ENCODE peak calls at places on chromosomes 11 and 22, in seven cellular contexts. N is effector CD4-positive, alpha-beta T cell; K is bronchial epithelial cell; Y is NCI-H345; L is stimulated activated naive CD4-positive, alpha-beta T cell; A is NCI-H1436; Z is LoVo. T is an unnamed sample.

GRCh38 chr11:5476184-5476819 is 12.2 kb upstream of the OR52D1 start:
- DNase-seq in N (peak), K (peak), Y (peak), L (peak), A (no peak), Z (peak), T (no peak)

GRCh38 chr11:46555269-46556054 is 38.4 kb downstream of the AMBRA1 start:
- DNase-seq in N (no peak), K (no peak), Y (no peak), L (no peak), A (no peak), Z (no peak), T (no peak)

GRCh38 chr11:128158860-128159259 is 428.5 kb downstream of the ETS1 start:
- DNase-seq in N (no peak), K (no peak), Y (no peak), L (no peak), A (no peak), Z (no peak), T (no peak)

GRCh38 chr11:66317322-66317765 is 500 bp upstream of the CD248 start:
- DNase-seq in N (no peak), K (no peak), Y (no peak), L (peak), A (no peak), Z (no peak), T (no peak)

GRCh38 chr11:70159612-70160570 is 43.2 kb upstream of the FADD start:
- DNase-seq in N (no peak), K (peak), Y (no peak), L (no peak), A (no peak), Z (peak), T (no peak)

GRCh38 chr22:37464181-37464580 is 22.0 kb downstream of the MFNG start:
- DNase-seq in N (no peak), K (no peak), Y (peak), L (no peak), A (no peak), Z (no peak), T (no peak)

GRCh38 chr11:95453616-95454118 is 222.7 kb upstream of the SESN3 start:
- DNase-seq in N (no peak), K (peak), Y (peak), L (no peak), A (no peak), Z (no peak), T (no peak)

GRCh38 chr22:41092847-41093371 is 517 bp downstream of the EP300 start:
- DNase-seq in N (peak), K (peak), Y (peak), L (peak), A (no peak), Z (peak), T (no peak)

GRCh38 chr11:63277345-63277943 is 34.0 kb upstream of the SLC22A25 start:
- DNase-seq in N (no peak), K (peak), Y (no peak), L (no peak), A (no peak), Z (peak), T (no peak)

GRCh38 chr22:21760640-21761039 is 25.0 kb upstream of the YPEL1 start:
- DNase-seq in N (no peak), K (peak), Y (no peak), L (no peak), A (no peak), Z (no peak), T (no peak)

GRCh38 chr11:66951927-66952337 is 6.3 kb downstream of the PC start:
- DNase-seq in N (no peak), K (no peak), Y (peak), L (no peak), A (no peak), Z (no peak), T (no peak)

GRCh38 chr22:23182289-23183106 is 2.2 kb downstream of the BCR start:
- DNase-seq in N (peak), K (peak), Y (peak), L (peak), A (peak), Z (no peak), T (no peak)

GRCh38 chr11:7332451-7332850 is 80.7 kb downstream of the SYT9 start:
- DNase-seq in N (no peak), K (no peak), Y (peak), L (no peak), A (no peak), Z (no peak), T (no peak)

GRCh38 chr11:89267660-89268302 is 90.1 kb downstream of the TYR start:
- DNase-seq in N (no peak), K (no peak), Y (no peak), L (no peak), A (no peak), Z (no peak), T (no peak)

GRCh38 chr11:134398644-134399292 is 13.3 kb downstream of the B3GAT1 start:
- DNase-seq in N (no peak), K (no peak), Y (no peak), L (no peak), A (no peak), Z (no peak), T (no peak)

GRCh38 chr11:100719362-100719761 is 32.3 kb downstream of the ARHGAP42 start:
- DNase-seq in N (no peak), K (no peak), Y (peak), L (no peak), A (peak), Z (no peak), T (no peak)

GRCh38 chr22:19634206-19634536 is 80.1 kb upstream of the SEPTIN5 start:
- DNase-seq in N (no peak), K (no peak), Y (no peak), L (no peak), A (no peak), Z (no peak), T (peak)

GRCh38 chr11:63670077-63670737 is 969 bp downstream of the ATL3 start:
- DNase-seq in N (no peak), K (peak), Y (no peak), L (no peak), A (no peak), Z (peak), T (no peak)

GRCh38 chr22:30565341-30565740 is 9.1 kb downstream of the GAL3ST1 start:
- DNase-seq in N (no peak), K (no peak), Y (no peak), L (no peak), A (no peak), Z (no peak), T (no peak)

GRCh38 chr11:93740031-93740801 is 1.1 kb downstream of the TAF1D start:
- DNase-seq in N (no peak), K (peak), Y (no peak), L (no peak), A (no peak), Z (peak), T (peak)

GRCh38 chr11:119089319-119089718 is 4.6 kb downstream of the HMBS start:
- DNase-seq in N (no peak), K (no peak), Y (no peak), L (no peak), A (no peak), Z (no peak), T (no peak)

GRCh38 chr11:57874981-57875380 is 113.4 kb downstream of the CTNND1 start:
- DNase-seq in N (no peak), K (no peak), Y (no peak), L (no peak), A (no peak), Z (no peak), T (no peak)

GRCh38 chr11:30635401-30635989 is 49.3 kb upstream of the MPPED2 start:
- DNase-seq in N (no peak), K (no peak), Y (no peak), L (no peak), A (peak), Z (no peak), T (no peak)

GRCh38 chr11:120182790-120183491 is 27.9 kb upstream of the OAF start:
- DNase-seq in N (no peak), K (peak), Y (no peak), L (no peak), A (no peak), Z (peak), T (peak)

GRCh38 chr11:78920329-78920728 is 345.7 kb upstream of the NARS2 start:
- DNase-seq in N (no peak), K (no peak), Y (no peak), L (no peak), A (no peak), Z (no peak), T (no peak)

GRCh38 chr22:37634505-37635002 is 4.9 kb upstream of the SH3BP1 start:
- DNase-seq in N (no peak), K (no peak), Y (no peak), L (no peak), A (no peak), Z (no peak), T (no peak)

GRCh38 chr11:130671801-130672700 is 223.6 kb downstream of the ADAMTS15 start:
- DNase-seq in N (no peak), K (peak), Y (no peak), L (no peak), A (no peak), Z (no peak), T (peak)

GRCh38 chr11:67284811-67285540 is 4.1 kb upstream of the ANKRD13D start:
- DNase-seq in N (no peak), K (no peak), Y (no peak), L (no peak), A (no peak), Z (no peak), T (peak)

GRCh38 chr22:30830907-30831306 is 136.2 kb downstream of the OSBP2 start:
- DNase-seq in N (no peak), K (peak), Y (no peak), L (no peak), A (no peak), Z (peak), T (no peak)

GRCh38 chr11:65695459-65696241 is 16.4 kb upstream of the KAT5 start:
- DNase-seq in N (no peak), K (peak), Y (peak), L (no peak), A (peak), Z (peak), T (no peak)

GRCh38 chr11:96045622-96046456 is 121.9 kb upstream of the MTMR2 start:
- DNase-seq in N (no peak), K (peak), Y (no peak), L (no peak), A (no peak), Z (no peak), T (no peak)

GRCh38 chr11:58193403-58193802 is 4.5 kb downstream of the OR9Q2 start:
- DNase-seq in N (no peak), K (no peak), Y (no peak), L (no peak), A (no peak), Z (peak), T (no peak)

GRCh38 chr11:47325271-47326041 is 27.0 kb downstream of the MYBPC3 start:
- DNase-seq in N (no peak), K (no peak), Y (no peak), L (no peak), A (no peak), Z (no peak), T (peak)

T was measured in posterior vena cava.